ENCODE peak calls at places on chromosome 22, in four cellular contexts. One of them, this sample, is unnamed.

GRCh38 chr22:39725351-39726035 is 154.9 kb downstream of the CACNA1I start:
- DNase-seq in left ventricle myocardium inferior: no peak
- DNase-seq in adrenal gland: no peak
- DNase-seq in colonic mucosa: no peak
- DNase-seq in this sample: no peak

GRCh38 chr22:39650996-39651782 is 80.6 kb downstream of the CACNA1I start:
- DNase-seq in adrenal gland: no peak
- DNase-seq in left ventricle myocardium inferior: no peak
- DNase-seq in colonic mucosa: no peak
- DNase-seq in this sample: no peak

GRCh38 chr22:47310601-47311000 is 548.2 kb downstream of the TBC1D22A start:
- DNase-seq in colonic mucosa: no peak
- DNase-seq in left ventricle myocardium inferior: no peak
- DNase-seq in adrenal gland: no peak
- DNase-seq in this sample: no peak

GRCh38 chr22:50507421-50507990 is at the start of gene LMF2:
- DNase-seq in left ventricle myocardium inferior: peak; percentile 90
- DNase-seq in adrenal gland: peak; percentile 92
- DNase-seq in colonic mucosa: peak; percentile 90
- DNase-seq in this sample: peak; percentile 94

GRCh38 chr22:35119494-35119893 is 53.5 kb downstream of the ISX start:
- DNase-seq in left ventricle myocardium inferior: no peak
- DNase-seq in colonic mucosa: peak; percentile 51
- DNase-seq in adrenal gland: no peak
- DNase-seq in this sample: no peak

GRCh38 chr22:24331468-24332440 is 61.1 kb downstream of the SPECC1L start:
- DNase-seq in colonic mucosa: no peak
- DNase-seq in left ventricle myocardium inferior: no peak
- DNase-seq in adrenal gland: no peak
- DNase-seq in this sample: no peak

GRCh38 chr22:19349778-19350475 is 58.4 kb upstream of the CLTCL1 start:
- DNase-seq in left ventricle myocardium inferior: no peak
- DNase-seq in adrenal gland: no peak
- DNase-seq in colonic mucosa: no peak
- DNase-seq in this sample: no peak

GRCh38 chr22:45678961-45679912 is 7.6 kb downstream of the ATXN10 start:
- DNase-seq in adrenal gland: no peak
- DNase-seq in left ventricle myocardium inferior: no peak
- DNase-seq in colonic mucosa: no peak
- DNase-seq in this sample: no peak

GRCh38 chr22:42317691-42318547 is 47.5 kb upstream of the TCF20 start:
- DNase-seq in adrenal gland: no peak
- DNase-seq in left ventricle myocardium inferior: no peak
- DNase-seq in colonic mucosa: peak; percentile 87
- DNase-seq in this sample: no peak

GRCh38 chr22:39439170-39439569 is 17.6 kb upstream of the MGAT3 start:
- DNase-seq in adrenal gland: no peak
- DNase-seq in left ventricle myocardium inferior: no peak
- DNase-seq in colonic mucosa: no peak
- DNase-seq in this sample: no peak

GRCh38 chr22:48104102-48104738 is 1341.8 kb downstream of the TBC1D22A start:
- DNase-seq in left ventricle myocardium inferior: no peak
- DNase-seq in adrenal gland: no peak
- DNase-seq in colonic mucosa: no peak
- DNase-seq in this sample: no peak

GRCh38 chr22:42754658-42755057 is 34.0 kb upstream of the A4GALT start:
- DNase-seq in colonic mucosa: no peak
- DNase-seq in left ventricle myocardium inferior: no peak
- DNase-seq in adrenal gland: peak; percentile 83
- DNase-seq in this sample: peak; percentile 44

GRCh38 chr22:45318558-45319318 is 9.0 kb downstream of the FAM118A start:
- DNase-seq in colonic mucosa: no peak
- DNase-seq in adrenal gland: no peak
- DNase-seq in left ventricle myocardium inferior: no peak
- DNase-seq in this sample: no peak

GRCh38 chr22:49017769-49018330 is 809.8 kb downstream of the BRD1 start:
- DNase-seq in colonic mucosa: no peak
- DNase-seq in adrenal gland: no peak
- DNase-seq in left ventricle myocardium inferior: no peak
- DNase-seq in this sample: no peak

GRCh38 chr22:24430431-24431308 is 3.3 kb downstream of the ADORA2A start:
- DNase-seq in adrenal gland: no peak
- DNase-seq in left ventricle myocardium inferior: no peak
- DNase-seq in colonic mucosa: no peak
- DNase-seq in this sample: no peak

GRCh38 chr22:20106205-20106848 is 9.6 kb upstream of the RANBP1 start:
- DNase-seq in left ventricle myocardium inferior: peak; percentile 5
- DNase-seq in colonic mucosa: no peak
- DNase-seq in adrenal gland: no peak
- DNase-seq in this sample: no peak

GRCh38 chr22:26480611-26480932 is 3.0 kb downstream of the HPS4 start:
- DNase-seq in adrenal gland: no peak
- DNase-seq in colonic mucosa: no peak
- DNase-seq in left ventricle myocardium inferior: no peak
- DNase-seq in this sample: no peak
- H3K27ac ChIP-seq in adrenal gland: no peak overlapping the region
- H3K27ac ChIP-seq in colonic mucosa: peak overlapping the region; percentile 71
- H3K27ac ChIP-seq in left ventricle myocardium inferior: no peak overlapping the region
- H3K27ac ChIP-seq in this sample: peak overlapping the region; percentile 68

DNA sequence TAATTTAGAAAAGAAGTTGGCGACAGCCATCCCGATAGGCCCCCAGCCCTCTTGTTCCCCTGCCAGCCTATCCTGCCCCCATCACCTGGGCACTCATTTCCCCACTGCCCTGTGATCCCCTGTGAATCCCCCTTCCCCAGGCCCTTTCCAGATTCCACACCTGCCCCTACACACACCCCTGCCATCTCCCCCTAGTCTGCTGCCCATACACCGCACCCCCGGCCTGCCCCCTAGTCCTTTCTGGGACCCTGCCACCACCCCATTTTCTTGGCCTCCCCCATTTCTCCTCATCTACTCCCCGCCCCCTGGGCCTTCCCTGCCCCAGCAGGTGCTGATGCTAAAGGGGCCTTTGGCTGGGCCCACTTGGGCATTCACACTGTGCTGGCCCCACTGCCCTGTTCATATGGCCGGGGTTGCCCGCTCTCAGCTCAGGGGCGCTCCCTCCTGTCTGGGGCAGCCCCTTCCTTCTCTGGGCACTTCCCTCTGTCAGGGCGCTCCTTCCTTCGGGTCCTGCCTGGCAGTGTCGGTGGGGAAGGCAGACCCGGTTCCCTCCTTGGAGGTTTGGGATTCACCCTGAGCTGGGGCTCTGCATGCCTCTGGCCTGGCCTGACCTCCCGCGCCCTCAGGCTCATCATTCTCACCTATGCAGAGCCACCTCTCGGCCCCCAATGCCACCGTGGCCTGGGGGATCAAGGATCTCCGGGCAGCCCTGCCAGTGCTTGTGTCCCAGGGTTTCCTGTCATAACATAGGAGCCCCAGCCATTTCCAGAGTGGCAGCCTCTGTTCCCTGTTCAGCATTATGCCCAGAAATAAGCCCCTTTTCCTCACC is 108.2 kb downstream of the BCR start:
- DNase-seq in left ventricle myocardium inferior: no peak
- DNase-seq in adrenal gland: no peak
- DNase-seq in colonic mucosa: no peak
- DNase-seq in this sample: no peak
- H3K27ac ChIP-seq in left ventricle myocardium inferior: no peak overlapping the region
- H3K27ac ChIP-seq in adrenal gland: no peak overlapping the region
- H3K27ac ChIP-seq in colonic mucosa: no peak overlapping the region
- H3K27ac ChIP-seq in this sample: no peak overlapping the region

GRCh38 chr22:37567991-37568390 is 7.7 kb downstream of the CDC42EP1 start:
- DNase-seq in adrenal gland: no peak
- DNase-seq in colonic mucosa: no peak
- DNase-seq in left ventricle myocardium inferior: no peak
- DNase-seq in this sample: no peak
- H3K27ac ChIP-seq in adrenal gland: no peak overlapping the region
- H3K27ac ChIP-seq in colonic mucosa: peak overlapping the region; percentile 51
- H3K27ac ChIP-seq in left ventricle myocardium inferior: no peak overlapping the region
- H3K27ac ChIP-seq in this sample: peak overlapping the region; percentile 99

DNA sequence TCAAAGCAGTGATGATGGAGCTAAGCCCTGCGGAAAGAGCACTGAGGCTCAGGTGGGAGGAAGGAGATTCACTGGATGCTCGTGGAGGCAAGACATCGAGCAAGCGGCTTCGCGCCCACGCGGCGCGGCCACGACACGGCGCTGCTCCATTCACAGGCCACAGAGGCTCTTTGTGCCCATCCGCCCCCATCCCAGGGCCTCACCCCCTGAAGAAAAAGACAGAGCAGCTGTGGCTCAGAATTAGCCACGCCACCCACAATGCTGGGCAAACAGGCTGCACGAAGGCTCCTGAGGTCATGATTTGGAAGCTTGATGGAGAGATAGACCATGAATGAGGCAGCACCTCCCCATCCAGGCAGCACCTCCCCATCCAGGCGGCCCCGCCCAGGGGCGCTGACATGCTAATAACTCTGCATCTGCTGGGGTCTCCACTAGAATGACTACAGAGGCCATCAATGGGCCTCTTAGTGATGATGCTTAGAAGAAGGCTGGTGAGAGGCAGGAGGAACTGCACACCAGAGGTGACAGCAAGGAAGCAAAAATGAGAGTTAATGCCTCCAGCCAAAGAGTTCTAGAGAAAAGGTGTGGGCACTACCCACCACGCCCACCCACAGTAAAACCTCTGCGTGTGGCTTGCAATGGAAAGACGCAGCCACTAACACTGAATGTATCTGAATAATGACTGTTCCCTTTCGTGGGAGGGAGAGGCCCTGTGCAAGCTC is 43.5 kb downstream of the MYH9 start:
- DNase-seq in adrenal gland: no peak
- DNase-seq in left ventricle myocardium inferior: no peak
- DNase-seq in colonic mucosa: no peak
- DNase-seq in this sample: no peak
- H3K27ac ChIP-seq in adrenal gland: no peak overlapping the region
- H3K27ac ChIP-seq in left ventricle myocardium inferior: peak overlapping the region; percentile 100
- H3K27ac ChIP-seq in colonic mucosa: peak overlapping the region; percentile 48
- H3K27ac ChIP-seq in this sample: peak overlapping the region; percentile 21

GRCh38 chr22:32803020-32803758 is 1.7 kb downstream of the TIMP3 start:
- DNase-seq in left ventricle myocardium inferior: peak; percentile 40
- DNase-seq in adrenal gland: no peak
- DNase-seq in colonic mucosa: no peak
- DNase-seq in this sample: no peak
- H3K27ac ChIP-seq in left ventricle myocardium inferior: peak overlapping the region; percentile 96
- H3K27ac ChIP-seq in adrenal gland: peak overlapping the region; percentile 30
- H3K27ac ChIP-seq in colonic mucosa: no peak overlapping the region
- H3K27ac ChIP-seq in this sample: peak overlapping the region; percentile 36

GRCh38 chr22:30167734-30168133 is 78.8 kb downstream of the LIF start:
- DNase-seq in colonic mucosa: no peak
- DNase-seq in adrenal gland: no peak
- DNase-seq in left ventricle myocardium inferior: no peak
- DNase-seq in this sample: no peak
- H3K27ac ChIP-seq in colonic mucosa: no peak overlapping the region
- H3K27ac ChIP-seq in adrenal gland: no peak overlapping the region
- H3K27ac ChIP-seq in left ventricle myocardium inferior: no peak overlapping the region
- H3K27ac ChIP-seq in this sample: no peak overlapping the region

DNA sequence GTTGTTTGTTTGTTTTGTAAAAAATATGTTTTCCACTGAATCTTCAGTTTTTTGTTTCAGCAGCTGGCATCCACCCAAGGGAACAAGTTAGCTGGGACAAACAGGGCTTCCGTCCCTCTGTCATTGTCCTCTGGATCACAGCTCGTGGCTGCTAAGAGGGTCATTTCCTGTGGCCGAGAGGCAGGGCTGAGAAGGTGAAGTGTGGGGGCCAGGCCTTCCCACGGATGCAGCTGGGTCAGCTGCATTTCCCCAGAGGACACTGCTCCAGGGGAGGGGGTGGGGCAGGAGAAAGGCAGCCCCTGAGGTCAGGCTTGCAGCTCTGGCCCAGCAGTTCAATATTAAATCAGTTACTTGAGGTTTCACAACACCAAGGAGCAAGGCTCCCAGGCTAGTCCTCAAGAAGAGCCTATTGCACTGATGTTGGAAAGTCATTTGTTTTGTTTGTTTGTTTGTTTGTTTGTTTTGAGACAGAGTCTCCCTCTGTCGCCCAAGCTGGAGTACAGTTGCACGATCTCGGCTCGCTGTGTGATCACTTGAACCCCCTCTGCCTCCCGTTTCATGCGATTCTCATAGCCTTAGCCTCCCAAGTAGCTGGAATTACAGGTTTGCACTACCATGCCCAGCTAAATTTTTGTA is 34.4 kb upstream of the SMTN start:
- DNase-seq in colonic mucosa: no peak
- DNase-seq in adrenal gland: peak; percentile 73
- DNase-seq in left ventricle myocardium inferior: peak; percentile 75
- DNase-seq in this sample: peak; percentile 47
- H3K27ac ChIP-seq in colonic mucosa: no peak overlapping the region
- H3K27ac ChIP-seq in adrenal gland: no peak overlapping the region
- H3K27ac ChIP-seq in left ventricle myocardium inferior: peak overlapping the region; percentile 88
- H3K27ac ChIP-seq in this sample: no peak overlapping the region